ENCODE peak calls at places on chromosomes 1 and 21, in six cellular contexts. H, Z, C, W, M and R are unnamed samples. For H3K4me1, the result is how much of the 10 kb centered on the place peaks cover.

GRCh38 chr1:172499636-172500141 is 33.3 kb upstream of the SUCO start:
- DNase-seq in M (no peak), W (peak), C (no peak), Z (peak), H (peak), R (no peak)

GRCh38 chr1:205343431-205344009 is 13.2 kb downstream of the KLHDC8A start:
- DNase-seq in C (no peak), W (no peak), M (no peak), H (no peak), Z (peak), R (no peak)

GRCh38 chr1:88661951-88662664 is 22.0 kb upstream of the PKN2 start:
- DNase-seq in H (no peak), M (no peak), C (no peak), W (no peak), Z (no peak), R (no peak)

GRCh38 chr1:225769687-225770086 is 7.9 kb upstream of the SRP9 start:
- DNase-seq in M (no peak), H (no peak), W (no peak), Z (no peak), C (no peak), R (no peak)

GRCh38 chr1:15418811-15419515 is 9.3 kb downstream of the EFHD2 start:
- DNase-seq in H (no peak), Z (peak), W (no peak), C (no peak), M (no peak), R (no peak)

GRCh38 chr1:232319106-232319505 is 310.8 kb downstream of the SIPA1L2 start:
- DNase-seq in W (peak), C (peak), Z (no peak), H (no peak), M (no peak), R (no peak)

GRCh38 chr1:78440381-78440793 is 50.4 kb upstream of the PTGFR start:
- DNase-seq in M (no peak), C (no peak), Z (no peak), H (no peak), W (no peak), R (no peak)

GRCh38 chr21:38384675-38385074 is 113.6 kb downstream of the ERG start:
- DNase-seq in M (no peak), W (no peak), H (no peak), Z (no peak), C (no peak), R (no peak)

GRCh38 chr1:183148599-183148998 is 37.5 kb upstream of the LAMC2 start:
- DNase-seq in M (no peak), H (no peak), Z (peak), C (no peak), W (no peak), R (no peak)

GRCh38 chr1:94947453-94947852 is 20.5 kb upstream of the CNN3 start:
- DNase-seq in C (no peak), M (no peak), H (no peak), Z (no peak), W (no peak), R (no peak)

GRCh38 chr1:246145900-246146299 is 361.2 kb downstream of the SMYD3 start:
- DNase-seq in C (no peak), M (no peak), W (no peak), Z (no peak), H (no peak), R (no peak)

GRCh38 chr1:67716800-67717199 is 31.8 kb downstream of the GADD45A start:
- DNase-seq in Z (peak), C (no peak), W (no peak), H (no peak), M (no peak), R (no peak)
- H3K4me1 ChIP-seq in Z (under half), C (under half), W (under half), H (under half), M (under half), R (half or more)

GRCh38 chr1:34852677-34853217 is 6.8 kb downstream of the SMIM12 start:
- DNase-seq in W (peak), Z (peak), H (peak), M (peak), C (peak), R (peak)

GRCh38 chr1:34851431-34852105 is 8.0 kb downstream of the SMIM12 start:
- DNase-seq in H (no peak), C (no peak), M (no peak), W (peak), Z (peak), R (no peak)

GRCh38 chr1:34858901-34859441 is 578 bp downstream of the SMIM12 start:
- DNase-seq in H (no peak), M (no peak), C (no peak), Z (no peak), W (no peak), R (no peak)

GRCh38 chr1:34859442-34860200 is at the start of gene SMIM12:
- DNase-seq in M (peak), H (peak), C (peak), W (peak), Z (peak), R (peak)

GRCh38 chr1:34856697-34857096 is 2.9 kb downstream of the SMIM12 start:
- DNase-seq in Z (no peak), M (no peak), W (no peak), H (no peak), C (no peak), R (no peak)
- H3K4me1 ChIP-seq in Z (under half), M (under half), W (under half), H (under half), C (under half), R (under half)

GRCh38 chr1:6056549-6056948 is 10.9 kb downstream of the KCNAB2 start:
- DNase-seq in H (no peak), M (no peak), C (no peak), Z (no peak), W (peak), R (no peak)
- H3K4me1 ChIP-seq in H (under half), M (under half), C (under half), Z (under half), W (under half), R (under half)

GRCh38 chr1:85609976-85610375 is 29.4 kb downstream of the CCN1 start:
- DNase-seq in W (no peak), H (no peak), M (no peak), C (no peak), Z (no peak), R (no peak)
- H3K4me1 ChIP-seq in W (under half), H (half or more), M (under half), C (under half), Z (under half), R (under half)

DNA sequence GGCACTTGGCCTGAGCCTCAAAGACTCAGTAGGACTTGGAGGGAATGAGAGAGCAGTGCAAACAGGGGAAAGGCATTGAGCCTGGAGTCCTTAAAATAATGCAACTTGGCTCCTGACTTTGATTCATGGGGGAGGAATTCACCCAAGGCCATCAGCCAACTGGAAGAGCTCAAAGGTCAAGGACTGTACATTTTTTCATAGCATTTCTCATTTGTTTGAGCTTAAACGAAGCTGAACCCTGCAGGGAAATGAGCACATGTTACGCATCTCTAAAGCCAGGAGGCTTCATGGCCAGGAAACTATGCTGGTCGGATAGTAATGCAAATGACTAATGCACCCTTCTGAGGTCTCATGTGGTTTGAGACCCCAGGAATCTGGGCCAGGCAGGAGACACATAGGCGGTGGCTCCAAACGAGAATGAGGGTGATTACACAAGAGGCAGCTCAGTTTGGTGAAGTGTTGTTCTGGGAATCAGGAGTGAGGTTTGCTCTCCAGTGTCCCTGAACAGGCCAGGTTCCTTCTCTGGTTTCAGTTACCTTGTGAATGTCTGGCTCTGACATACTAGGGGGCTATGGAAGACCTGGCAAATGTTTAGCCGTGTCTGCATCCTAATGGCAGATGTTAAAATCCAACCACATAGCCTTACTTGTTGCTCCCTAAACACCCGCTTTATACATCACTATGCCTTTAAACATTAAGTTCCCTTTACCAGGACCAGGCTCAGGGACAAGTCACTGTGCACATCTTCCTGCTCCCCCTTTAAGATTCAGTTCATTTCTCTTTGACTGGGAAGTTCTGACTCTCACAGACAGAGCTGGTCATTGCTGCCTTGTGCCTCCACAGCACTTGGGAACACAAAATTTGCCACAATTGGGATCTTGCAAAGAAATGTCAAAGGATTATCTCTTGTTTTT is 503.9 kb upstream of the USP24 start:
- DNase-seq in C (no peak), M (peak), Z (peak), H (no peak), W (peak), R (no peak)
- H3K4me1 ChIP-seq in C (under half), M (under half), Z (under half), H (under half), W (under half), R (under half)

DNA sequence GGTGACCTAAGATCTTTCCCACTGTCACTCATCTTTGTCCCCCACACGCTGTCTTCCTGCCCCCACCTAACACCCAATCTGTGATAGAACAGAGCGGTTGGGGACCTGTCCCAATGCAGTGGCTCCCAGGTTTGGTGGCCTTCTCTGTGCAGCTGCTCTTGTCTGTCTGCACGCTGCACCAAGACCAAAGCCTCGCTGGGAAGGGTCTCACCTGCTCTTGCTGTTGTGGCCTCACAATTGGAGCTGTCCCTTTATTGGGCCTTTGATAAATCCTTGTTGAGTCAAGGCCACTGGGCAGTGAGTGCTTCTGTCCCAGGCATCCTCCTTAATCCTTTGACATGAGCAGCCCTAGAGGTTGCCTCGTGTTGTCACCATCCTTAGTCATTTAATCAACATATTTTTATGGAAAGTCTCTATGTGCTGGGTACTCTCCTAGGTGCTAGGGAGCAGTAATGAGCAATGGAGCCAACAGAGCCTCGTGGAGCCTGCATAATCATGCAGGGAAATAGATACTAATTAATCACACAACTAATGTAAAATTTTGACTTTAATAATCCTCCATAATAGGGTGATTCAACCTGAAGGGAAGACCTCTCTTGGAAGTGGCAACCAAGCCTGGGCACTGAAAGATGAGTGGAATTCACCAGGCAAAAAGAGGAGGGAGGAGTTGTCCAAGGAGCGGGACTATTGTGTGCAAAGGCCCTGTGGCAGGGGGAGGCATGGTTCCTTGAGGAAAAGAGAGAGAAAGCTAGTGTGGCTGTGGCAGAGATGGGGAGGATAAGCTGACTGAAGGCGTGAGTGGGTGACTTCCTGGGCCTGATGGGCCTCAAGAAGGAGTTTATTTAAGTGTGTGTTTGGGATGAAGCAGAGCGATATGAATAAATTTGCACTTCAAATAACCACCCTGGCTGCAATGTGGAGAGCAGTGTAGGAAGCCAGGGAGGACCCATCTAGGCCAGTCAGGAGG is 57.7 kb downstream of the MAN1C1 start:
- DNase-seq in Z (no peak), M (no peak), W (no peak), C (no peak), H (no peak), R (no peak)
- H3K4me1 ChIP-seq in Z (under half), M (under half), W (under half), C (under half), H (under half), R (under half)

DNA sequence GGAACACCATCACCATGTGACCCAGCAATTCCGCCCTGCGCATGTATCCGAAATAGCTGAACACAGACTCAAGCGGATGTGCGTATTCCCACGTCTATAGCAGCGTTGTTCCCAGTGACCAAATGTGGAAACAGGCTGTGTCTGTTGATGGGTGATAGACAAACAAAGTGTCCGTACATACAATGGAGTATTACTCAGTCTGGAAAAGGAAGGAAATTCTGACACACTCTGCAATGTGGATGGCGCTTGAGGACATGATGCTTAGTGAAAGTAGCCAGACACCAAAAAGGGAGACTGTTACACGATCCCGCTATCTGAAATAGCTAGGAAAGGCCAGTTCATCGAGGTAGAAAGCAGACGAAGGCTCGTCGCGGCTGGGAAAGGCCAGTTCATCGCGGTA is 25.8 kb downstream of the PDXK start:
- DNase-seq in M (no peak), W (no peak), C (no peak), Z (no peak), H (no peak), R (no peak)
- H3K4me1 ChIP-seq in M (under half), W (under half), C (under half), Z (under half), H (under half), R (under half)

DNA sequence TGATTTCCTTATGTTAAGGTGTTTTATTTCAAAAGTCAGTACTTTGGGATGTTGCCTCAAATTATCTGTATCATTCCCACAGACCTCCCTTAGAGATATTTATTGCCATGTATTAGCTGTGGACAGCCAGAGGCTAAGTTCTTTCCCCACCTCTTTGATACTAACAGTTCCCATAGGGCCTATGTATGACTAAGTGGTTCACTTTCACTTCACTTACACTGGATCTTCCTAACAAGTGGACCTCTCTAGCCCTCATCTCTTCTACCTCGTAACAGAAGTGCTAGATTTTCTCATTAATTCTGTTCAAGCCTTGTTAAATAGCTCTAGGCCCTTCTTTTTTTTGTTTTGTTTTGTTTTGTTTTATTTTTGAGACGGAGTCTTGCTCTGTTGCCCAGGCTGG is 6.2 kb downstream of the TRAF5 start:
- DNase-seq in C (no peak), M (no peak), W (no peak), H (no peak), Z (no peak), R (no peak)
- H3K4me1 ChIP-seq in C (under half), M (under half), W (under half), H (under half), Z (under half), R (under half)

GRCh38 chr1:114338491-114338890 is 172.5 kb downstream of the TRIM33 start:
- DNase-seq in M (no peak), C (no peak), Z (no peak), H (no peak), W (no peak), R (no peak)
- H3K4me1 ChIP-seq in M (under half), C (under half), Z (under half), H (under half), W (under half), R (under half)